ENCODE peak calls at places on chromosomes 6 and 20, in eight cellular contexts. R is choroid plexus epithelial cell; N is PC-9; E is heart left ventricle; V is naive thymus-derived CD4-positive, alpha-beta T cell; X is sigmoid colon; M is GM06990; J is NB4. B is an unnamed sample.

GRCh38 chr20:21505810-21506530 is 7.9 kb downstream of the NKX2-2 start:
- DNase-seq in R (peak), N (no peak), E (peak), V (peak), X (no peak), M (no peak), J (peak), B (peak)

GRCh38 chr6:18216411-18216810 is 47.9 kb downstream of the DEK start:
- DNase-seq in R (peak), N (no peak), E (no peak), V (no peak), X (no peak), M (no peak), J (no peak), B (no peak)

GRCh38 chr20:38049800-38050199 is 16.3 kb downstream of the RPRD1B start:
- DNase-seq in R (peak), N (peak), E (no peak), V (no peak), X (no peak), M (no peak), J (no peak), B (no peak)

GRCh38 chr6:123803862-123804681 is at the start of gene NKAIN2:
- DNase-seq in R (peak), N (peak), E (peak), V (no peak), X (no peak), M (peak), J (no peak), B (peak)

GRCh38 chr6:115969207-115969929 is 91.3 kb downstream of the FRK start:
- DNase-seq in R (peak), N (no peak), E (no peak), V (no peak), X (no peak), M (no peak), J (no peak), B (no peak)

GRCh38 chr6:159061146-159061545 is 16.4 kb upstream of the TAGAP start:
- DNase-seq in R (no peak), N (no peak), E (no peak), V (no peak), X (no peak), M (no peak), J (no peak), B (no peak)

GRCh38 chr20:13008761-13009681 is at the start of gene SPTLC3:
- DNase-seq in R (peak), N (peak), E (no peak), V (peak), X (peak), M (peak), J (peak), B (no peak)

GRCh38 chr20:23049933-23050838 is 714 bp upstream of the THBD start:
- DNase-seq in R (peak), N (peak), E (peak), V (no peak), X (peak), M (peak), J (peak), B (peak)

GRCh38 chr6:18119236-18119635 is 3.2 kb downstream of the NHLRC1 start:
- DNase-seq in R (no peak), N (no peak), E (no peak), V (no peak), X (no peak), M (no peak), J (no peak), B (no peak)

GRCh38 chr20:47353697-47354387 is 2.7 kb downstream of the ZMYND8 start:
- DNase-seq in R (peak), N (no peak), E (no peak), V (no peak), X (no peak), M (no peak), J (peak), B (no peak)

GRCh38 chr20:47350691-47351545 is 5.6 kb downstream of the ZMYND8 start:
- DNase-seq in R (no peak), N (no peak), E (no peak), V (no peak), X (no peak), M (no peak), J (no peak), B (no peak)

GRCh38 chr20:47353224-47353696 is 3.2 kb downstream of the ZMYND8 start:
- DNase-seq in R (no peak), N (no peak), E (no peak), V (no peak), X (no peak), M (no peak), J (no peak), B (no peak)

GRCh38 chr20:47351643-47352331 is 4.7 kb downstream of the ZMYND8 start:
- DNase-seq in R (no peak), N (no peak), E (no peak), V (no peak), X (no peak), M (no peak), J (peak), B (peak)

GRCh38 chr20:47352332-47353223 is 3.9 kb downstream of the ZMYND8 start:
- DNase-seq in R (peak), N (no peak), E (no peak), V (no peak), X (no peak), M (peak), J (no peak), B (peak)
- H3K4me3 ChIP-seq in R (peak), N (peak), E (peak), V (peak), X (peak), M (peak), J (peak), B (no peak)

GRCh38 chr6:104940881-104941693 is 15.8 kb upstream of the LIN28B start:
- DNase-seq in R (peak), N (peak), E (no peak), V (peak), X (no peak), M (peak), J (no peak), B (peak)

GRCh38 chr6:104936766-104937535 is 20.0 kb upstream of the LIN28B start:
- DNase-seq in R (no peak), N (no peak), E (no peak), V (no peak), X (no peak), M (no peak), J (no peak), B (no peak)

GRCh38 chr6:104943781-104944180 is 13.1 kb upstream of the LIN28B start:
- DNase-seq in R (peak), N (no peak), E (no peak), V (no peak), X (no peak), M (no peak), J (peak), B (no peak)

GRCh38 chr6:104941694-104942177 is 15.2 kb upstream of the LIN28B start:
- DNase-seq in R (no peak), N (no peak), E (no peak), V (no peak), X (no peak), M (no peak), J (no peak), B (no peak)

DNA sequence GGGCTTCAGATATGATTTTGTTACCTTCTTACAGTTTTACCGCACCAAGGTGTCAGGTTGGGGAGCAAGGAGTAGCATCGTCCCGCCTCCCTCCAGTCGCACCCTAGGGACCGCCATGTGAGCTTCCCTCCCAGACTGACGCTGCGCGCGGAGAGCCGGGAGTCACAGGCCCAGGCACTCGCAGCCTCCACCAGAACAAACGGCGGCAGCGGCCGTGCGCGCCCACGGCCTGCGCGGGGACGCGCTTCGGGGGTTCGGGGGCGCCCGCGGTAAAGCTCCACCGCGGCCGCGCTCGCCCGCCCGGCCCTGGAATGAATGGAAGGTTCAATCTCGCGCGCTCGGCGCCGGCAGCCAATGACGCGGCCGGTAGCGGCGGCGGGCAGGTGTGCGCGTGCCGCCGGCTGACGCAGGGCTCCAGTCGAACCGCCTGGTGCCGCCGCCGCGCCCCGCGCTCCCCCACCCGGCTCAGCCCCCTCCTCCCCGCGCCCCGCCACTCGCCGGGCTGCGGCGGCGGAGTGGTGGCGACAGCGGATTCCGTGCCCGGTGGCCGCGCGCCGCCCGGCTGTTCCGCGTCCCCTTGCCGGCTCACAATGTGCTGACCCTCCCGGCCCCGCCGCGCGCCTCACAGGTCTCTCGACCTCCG is 16.5 kb upstream of the LIN28B start:
- DNase-seq in R (no peak), N (no peak), E (no peak), V (no peak), X (no peak), M (no peak), J (no peak), B (no peak)
- H3K4me3 ChIP-seq in R (peak), N (no peak), E (peak), V (no peak), X (no peak), M (no peak), J (no peak), B (peak)

DNA sequence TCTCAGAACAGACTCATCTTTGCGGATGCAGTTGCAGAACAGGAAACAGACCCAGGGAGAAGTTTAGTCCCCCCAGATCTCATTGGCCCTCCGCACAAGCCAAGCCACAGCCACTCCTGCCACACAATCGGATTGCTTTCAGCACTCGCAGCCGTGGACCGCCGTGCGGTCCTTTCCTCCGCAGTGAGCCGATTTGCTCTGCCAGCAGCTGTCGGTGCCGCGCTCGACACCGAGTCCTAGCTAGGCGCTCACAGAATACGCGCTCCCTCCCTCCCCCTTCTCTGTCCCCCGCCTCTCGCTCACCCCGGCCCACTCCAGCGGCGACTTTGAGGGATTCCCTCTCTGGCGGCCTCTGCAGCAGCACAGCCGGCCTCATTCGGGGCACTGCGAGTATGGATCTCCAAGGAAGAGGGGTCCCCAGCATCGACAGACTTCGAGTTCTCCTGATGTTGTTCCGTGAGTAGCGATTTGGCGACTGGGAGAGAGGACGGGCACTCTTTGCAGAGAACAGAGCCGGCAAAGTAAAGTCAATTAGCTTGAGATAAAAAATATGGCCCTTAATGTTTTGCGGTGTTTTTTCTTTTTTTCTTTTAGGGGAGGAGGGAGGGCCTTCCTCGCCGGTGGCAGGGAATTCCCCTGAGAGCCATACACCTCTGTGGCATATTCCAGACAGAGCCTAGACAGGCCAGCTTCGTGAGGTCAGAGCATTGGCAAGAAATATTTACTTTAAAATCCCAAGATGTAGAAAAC is at the start of gene LAMP5:
- DNase-seq in R (peak), N (no peak), E (no peak), V (no peak), X (no peak), M (no peak), J (peak), B (no peak)
- H3K4me3 ChIP-seq in R (no peak), N (no peak), E (peak), V (no peak), X (no peak), M (peak), J (no peak), B (no peak)

GRCh38 chr6:134174790-134175531 is 122.5 kb upstream of the SLC2A12 start:
- DNase-seq in R (peak), N (peak), E (peak), V (peak), X (peak), M (peak), J (peak), B (peak)

GRCh38 chr6:134177753-134178229 is 125.4 kb upstream of the SLC2A12 start:
- DNase-seq in R (peak), N (no peak), E (no peak), V (no peak), X (no peak), M (no peak), J (peak), B (no peak)

GRCh38 chr6:134175532-134176282 is 123.3 kb upstream of the SLC2A12 start:
- DNase-seq in R (peak), N (peak), E (peak), V (no peak), X (peak), M (no peak), J (peak), B (peak)

GRCh38 chr6:134177236-134177635 is 124.8 kb upstream of the SLC2A12 start:
- DNase-seq in R (no peak), N (no peak), E (no peak), V (no peak), X (no peak), M (no peak), J (no peak), B (no peak)

DNA sequence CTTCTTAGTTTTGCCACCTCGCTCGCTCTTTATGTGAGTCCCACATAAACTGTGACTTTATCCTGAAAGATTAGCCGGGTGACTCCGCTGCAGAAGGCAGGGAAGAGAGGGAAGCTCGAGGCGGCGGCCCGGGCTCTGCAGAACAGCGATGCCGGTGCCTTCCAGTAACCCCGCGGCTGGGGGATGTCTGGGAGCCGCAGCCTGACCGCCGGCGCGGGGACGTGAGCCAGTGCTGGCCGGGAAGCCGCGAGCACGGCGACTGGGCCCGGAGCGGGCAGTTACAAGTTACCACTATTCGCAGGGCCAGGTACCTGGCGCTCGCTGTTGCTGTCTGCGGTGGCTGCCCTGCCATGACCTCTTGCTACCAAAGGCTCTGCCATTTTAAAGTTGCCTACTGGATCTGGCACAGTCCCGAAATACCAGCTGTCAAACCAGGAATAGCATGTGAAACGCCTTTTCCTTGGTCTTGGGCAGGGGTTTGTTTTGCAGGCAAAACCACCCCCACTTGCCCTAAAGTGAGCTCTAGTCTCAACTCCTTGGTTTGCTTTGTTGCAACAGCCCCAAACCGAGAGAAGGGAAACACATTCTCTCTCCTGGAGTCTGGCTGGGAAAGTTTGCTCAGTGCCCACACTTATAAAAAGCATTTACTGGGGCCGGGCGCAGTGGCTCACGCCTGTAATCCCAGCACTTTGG is 124.0 kb upstream of the SLC2A12 start:
- DNase-seq in R (peak), N (peak), E (peak), V (no peak), X (peak), M (no peak), J (peak), B (peak)
- H3K4me3 ChIP-seq in R (peak), N (peak), E (peak), V (peak), X (no peak), M (no peak), J (no peak), B (peak)

GRCh38 chr20:4053516-4053919 is 38.2 kb upstream of the RNF24 start:
- DNase-seq in R (peak), N (no peak), E (no peak), V (no peak), X (peak), M (no peak), J (no peak), B (no peak)
- H3K4me3 ChIP-seq in R (no peak), N (no peak), E (no peak), V (no peak), X (no peak), M (no peak), J (no peak), B (no peak)

GRCh38 chr6:3328145-3328544 is 69.4 kb downstream of the PSMG4 start:
- DNase-seq in R (peak), N (no peak), E (no peak), V (no peak), X (peak), M (no peak), J (no peak), B (peak)

GRCh38 chr6:3330199-3330598 is 71.5 kb downstream of the PSMG4 start:
- DNase-seq in R (no peak), N (no peak), E (no peak), V (no peak), X (no peak), M (no peak), J (no peak), B (peak)

GRCh38 chr6:3331498-3331897 is 72.8 kb downstream of the PSMG4 start:
- DNase-seq in R (no peak), N (no peak), E (no peak), V (no peak), X (no peak), M (no peak), J (no peak), B (no peak)

GRCh38 chr6:3328796-3329195 is 70.0 kb downstream of the PSMG4 start:
- DNase-seq in R (no peak), N (no peak), E (no peak), V (no peak), X (no peak), M (no peak), J (no peak), B (peak)

DNA sequence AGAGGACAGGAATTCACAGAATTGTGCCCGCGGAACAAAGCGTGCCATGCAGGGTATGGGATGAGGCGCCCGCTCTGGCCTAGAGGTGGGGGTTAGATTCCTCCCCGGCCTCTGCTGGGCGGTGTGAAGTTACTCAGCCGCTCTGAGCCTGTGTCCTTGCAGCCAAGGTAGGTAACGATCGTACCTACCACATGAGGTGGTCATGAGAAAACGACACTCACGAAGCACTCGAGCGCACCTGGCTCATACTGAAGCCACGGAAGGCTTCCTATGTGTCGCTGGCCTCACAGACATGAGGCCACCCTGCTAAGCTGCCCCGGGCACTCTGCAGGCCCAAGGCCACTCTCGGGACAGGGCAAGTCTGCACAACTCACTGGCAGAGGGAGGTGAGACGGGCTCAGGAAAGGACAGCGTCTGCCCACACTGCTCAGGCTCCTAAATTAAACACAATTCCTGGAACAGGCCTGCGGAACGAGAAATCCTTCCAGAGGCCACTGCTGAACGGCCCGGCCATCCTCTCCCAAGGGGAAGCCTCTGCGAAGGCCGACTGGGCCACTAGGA is 70.8 kb downstream of the PSMG4 start:
- DNase-seq in R (no peak), N (no peak), E (no peak), V (no peak), X (no peak), M (no peak), J (no peak), B (peak)
- H3K4me3 ChIP-seq in R (no peak), N (no peak), E (no peak), V (no peak), X (no peak), M (no peak), J (no peak), B (no peak)

DNA sequence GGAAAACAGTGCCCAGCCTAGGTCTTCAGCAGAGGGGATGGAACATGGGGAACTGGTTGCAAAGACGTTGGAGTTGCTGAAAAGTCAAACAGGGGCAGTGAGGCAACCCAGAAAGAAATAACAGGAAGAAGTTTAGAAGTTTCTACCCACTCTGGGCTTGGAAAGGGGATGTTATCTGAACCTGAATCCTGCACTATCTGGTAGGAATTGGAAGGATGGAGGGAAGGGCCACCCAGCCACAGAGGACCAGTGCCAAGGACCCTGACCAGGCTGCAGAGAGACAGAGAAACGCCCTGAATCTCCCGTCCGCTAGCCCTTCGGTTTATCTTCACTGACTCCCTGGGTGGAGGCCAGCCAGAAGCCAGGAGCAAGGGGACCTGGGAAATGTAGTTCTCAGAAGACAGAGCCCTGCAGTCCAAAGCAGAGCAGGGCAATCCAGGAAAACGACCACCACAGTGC is 217.3 kb upstream of the RREB1 start:
- DNase-seq in R (peak), N (no peak), E (peak), V (no peak), X (no peak), M (no peak), J (peak), B (no peak)
- H3K4me3 ChIP-seq in R (peak), N (no peak), E (no peak), V (no peak), X (no peak), M (no peak), J (peak), B (no peak)